ENCODE peak calls at places on chromosomes 3 and 15, in six cellular contexts. B, O, P, J, F and Y are unnamed samples.

GRCh38 chr15:60793656-60794055 is 314.7 kb upstream of the ICE2 start:
- DNase-seq in B (no peak), O (no peak), P (no peak), J (no peak), F (no peak), Y (no peak)

GRCh38 chr3:186815490-186815889 is 9.2 kb upstream of the RFC4 start:
- DNase-seq in B (peak), O (no peak), P (peak), J (peak), F (no peak), Y (no peak)

GRCh38 chr15:28886431-28887343 is 913 bp downstream of the APBA2 start:
- DNase-seq in B (peak), O (no peak), P (no peak), J (no peak), F (no peak), Y (no peak)

GRCh38 chr3:197428117-197428761 is 127.5 kb downstream of the BDH1 start:
- DNase-seq in B (peak), O (no peak), P (peak), J (no peak), F (no peak), Y (no peak)

GRCh38 chr15:40103124-40103858 is 5.4 kb downstream of the BMF start:
- DNase-seq in B (peak), O (no peak), P (peak), J (peak), F (no peak), Y (peak)

GRCh38 chr3:14768881-14769280 is 49.9 kb upstream of the FGD5 start:
- DNase-seq in B (no peak), O (no peak), P (no peak), J (no peak), F (no peak), Y (no peak)

GRCh38 chr15:41476416-41477048 is 17.1 kb upstream of the ITPKA start:
- DNase-seq in B (no peak), O (no peak), P (peak), J (no peak), F (no peak), Y (no peak)

GRCh38 chr3:13229291-13229949 is 156.2 kb upstream of the IQSEC1 start:
- DNase-seq in B (no peak), O (no peak), P (peak), J (peak), F (peak), Y (peak)

GRCh38 chr3:37922721-37923575 is 61.3 kb downstream of the CTDSPL start:
- DNase-seq in B (peak), O (no peak), P (peak), J (no peak), F (no peak), Y (no peak)

GRCh38 chr15:88764448-88764847 is 38.8 kb upstream of the ACAN start:
- DNase-seq in B (no peak), O (no peak), P (no peak), J (no peak), F (no peak), Y (no peak)

GRCh38 chr3:143726727-143727126 is 121.5 kb downstream of the SLC9A9 start:
- DNase-seq in B (no peak), O (no peak), P (no peak), J (no peak), F (no peak), Y (no peak)

GRCh38 chr15:73856458-73857192 is 16.7 kb upstream of the TBC1D21 start:
- DNase-seq in B (no peak), O (no peak), P (no peak), J (no peak), F (no peak), Y (peak)

GRCh38 chr3:142595581-142595950 is 627 bp upstream of the PLS1 start:
- DNase-seq in B (peak), O (no peak), P (peak), J (peak), F (no peak), Y (no peak)

GRCh38 chr3:62113092-62113491 is 260.3 kb downstream of the FEZF2 start:
- DNase-seq in B (no peak), O (no peak), P (no peak), J (no peak), F (no peak), Y (no peak)

GRCh38 chr3:123984957-123985356 is 7.0 kb downstream of the ROPN1 start:
- DNase-seq in B (no peak), O (no peak), P (no peak), J (no peak), F (no peak), Y (no peak)

GRCh38 chr3:138642927-138643253 is 34.3 kb downstream of the FAIM start:
- DNase-seq in B (no peak), O (no peak), P (no peak), J (no peak), F (no peak), Y (no peak)

GRCh38 chr3:194395767-194396527 is 3.1 kb downstream of the GP5 start:
- DNase-seq in B (peak), O (no peak), P (peak), J (no peak), F (no peak), Y (peak)

GRCh38 chr3:4814904-4815574 is 164.2 kb upstream of the BHLHE40 start:
- DNase-seq in B (no peak), O (no peak), P (no peak), J (no peak), F (no peak), Y (no peak)

GRCh38 chr3:18100126-18100525 is 325.0 kb downstream of the SATB1 start:
- DNase-seq in B (no peak), O (no peak), P (peak), J (no peak), F (no peak), Y (no peak)

GRCh38 chr3:186070123-186070522 is 38.8 kb downstream of the ETV5 start:
- DNase-seq in B (no peak), O (no peak), P (no peak), J (no peak), F (no peak), Y (no peak)

GRCh38 chr3:48416091-48416505 is 13.8 kb downstream of the PLXNB1 start:
- DNase-seq in B (no peak), O (no peak), P (no peak), J (no peak), F (no peak), Y (no peak)

GRCh38 chr3:170277833-170278586 is 55.8 kb downstream of the PRKCI start:
- DNase-seq in B (peak), O (no peak), P (no peak), J (no peak), F (no peak), Y (no peak)

GRCh38 chr3:184691397-184692131 is 20.3 kb downstream of the MAGEF1 start:
- DNase-seq in B (no peak), O (no peak), P (peak), J (no peak), F (no peak), Y (no peak)

GRCh38 chr15:45710657-45711056 is 75.8 kb downstream of the SQOR start:
- DNase-seq in B (peak), O (no peak), P (no peak), J (no peak), F (no peak), Y (no peak)

GRCh38 chr3:40024526-40024925 is 215.1 kb downstream of the MYRIP start:
- DNase-seq in B (no peak), O (no peak), P (no peak), J (no peak), F (no peak), Y (no peak)

GRCh38 chr3:13081603-13082360 is 8.6 kb upstream of the IQSEC1 start:
- DNase-seq in B (no peak), O (no peak), P (no peak), J (no peak), F (no peak), Y (no peak)

GRCh38 chr15:37720267-37720666 is 214.2 kb upstream of the TMCO5A start:
- DNase-seq in B (no peak), O (no peak), P (no peak), J (no peak), F (no peak), Y (no peak)
- H3K14ac ChIP-seq in B (no peak), O (no peak), P (no peak), J (no peak), F (no peak), Y (no peak)

GRCh38 chr3:179528786-179529185 is 33.9 kb upstream of the ACTL6A start:
- DNase-seq in B (peak), O (no peak), P (peak), J (no peak), F (no peak), Y (no peak)

GRCh38 chr3:179526482-179526881 is 36.2 kb upstream of the ACTL6A start:
- DNase-seq in B (no peak), O (no peak), P (peak), J (no peak), F (no peak), Y (no peak)

GRCh38 chr3:179526989-179527391 is 35.7 kb upstream of the ACTL6A start:
- DNase-seq in B (peak), O (peak), P (peak), J (no peak), F (peak), Y (peak)
- H3K18ac ChIP-seq in B (peak), O (no peak), P (peak), J (no peak), F (peak), Y (peak)

DNA sequence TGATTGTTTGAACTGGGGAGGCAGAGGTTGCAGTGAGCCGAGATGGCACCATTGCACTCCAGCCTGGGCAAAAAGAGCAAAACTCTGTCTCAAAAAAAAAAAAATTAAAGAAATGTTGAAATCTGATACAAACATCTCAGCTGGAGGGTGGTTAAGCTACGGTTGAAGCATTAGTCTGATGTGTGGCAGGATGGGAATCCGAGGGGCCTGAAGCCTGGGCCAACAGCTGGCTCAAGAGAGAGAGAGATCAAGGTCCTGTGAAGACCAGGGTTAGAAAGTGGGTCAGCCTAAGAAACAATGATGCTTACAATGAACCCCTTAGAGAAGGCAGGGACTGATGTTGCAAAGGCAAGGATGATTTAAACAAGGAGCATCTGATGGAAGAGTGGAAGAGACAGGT is 69.8 kb downstream of the CD200R1L start:
- DNase-seq in B (no peak), O (no peak), P (peak), J (no peak), F (no peak), Y (no peak)
- H3K14ac ChIP-seq in B (no peak), O (no peak), P (peak), J (no peak), F (no peak), Y (no peak)

GRCh38 chr3:2657971-2658370 is 452.2 kb downstream of the IL5RA start:
- DNase-seq in B (no peak), O (no peak), P (no peak), J (no peak), F (no peak), Y (peak)
- H3K18ac ChIP-seq in B (peak), O (no peak), P (peak), J (no peak), F (no peak), Y (no peak)

GRCh38 chr3:77873599-77873998 is 833.7 kb downstream of the ROBO2 start:
- DNase-seq in B (no peak), O (no peak), P (no peak), J (no peak), F (no peak), Y (no peak)
- H3K14ac ChIP-seq in B (no peak), O (no peak), P (no peak), J (no peak), F (no peak), Y (no peak)

DNA sequence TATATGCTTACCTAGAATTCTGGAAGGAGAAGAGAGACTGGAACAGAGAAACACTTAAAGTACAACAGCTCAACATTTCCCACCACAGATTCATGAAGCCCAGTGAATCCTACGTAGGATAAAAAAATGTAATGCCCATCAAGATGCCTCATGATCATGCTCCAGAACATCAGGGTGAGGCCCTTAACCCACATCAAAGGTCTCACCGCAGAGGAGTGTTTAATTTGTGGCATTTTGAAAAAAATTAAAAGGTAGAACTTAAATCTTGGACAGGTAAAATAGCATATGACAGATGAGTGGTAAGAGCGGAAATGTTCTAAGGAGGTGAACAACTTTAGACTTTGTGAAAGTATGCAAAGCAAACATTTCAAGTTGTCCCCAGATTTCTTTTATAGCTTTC is 9.7 kb upstream of the SLC6A20 start:
- DNase-seq in B (no peak), O (no peak), P (no peak), J (no peak), F (no peak), Y (no peak)
- H3K18ac ChIP-seq in B (no peak), O (no peak), P (no peak), J (no peak), F (no peak), Y (no peak)

GRCh38 chr15:98282656-98283332 is 322.3 kb downstream of the ARRDC4 start:
- DNase-seq in B (no peak), O (no peak), P (no peak), J (no peak), F (no peak), Y (no peak)

GRCh38 chr15:98286200-98286599 is 325.7 kb downstream of the ARRDC4 start:
- DNase-seq in B (no peak), O (no peak), P (no peak), J (no peak), F (no peak), Y (no peak)

GRCh38 chr15:98280576-98280975 is 320.1 kb downstream of the ARRDC4 start:
- DNase-seq in B (no peak), O (no peak), P (no peak), J (no peak), F (no peak), Y (no peak)

GRCh38 chr15:98277602-98278001 is 317.1 kb downstream of the ARRDC4 start:
- DNase-seq in B (no peak), O (no peak), P (no peak), J (no peak), F (no peak), Y (no peak)

GRCh38 chr15:98281130-98281529 is 320.6 kb downstream of the ARRDC4 start:
- DNase-seq in B (no peak), O (no peak), P (no peak), J (no peak), F (no peak), Y (no peak)
- H3K14ac ChIP-seq in B (no peak), O (no peak), P (no peak), J (no peak), F (no peak), Y (no peak)

GRCh38 chr3:46576386-46576785 is 10.3 kb upstream of the LRRC2 start:
- DNase-seq in B (no peak), O (no peak), P (no peak), J (no peak), F (no peak), Y (no peak)

GRCh38 chr3:46574263-46574662 is 8.2 kb upstream of the LRRC2 start:
- DNase-seq in B (no peak), O (no peak), P (no peak), J (no peak), F (peak), Y (peak)

GRCh38 chr3:46575577-46576222 is 9.6 kb upstream of the LRRC2 start:
- DNase-seq in B (no peak), O (no peak), P (no peak), J (no peak), F (no peak), Y (peak)

GRCh38 chr3:46573701-46574100 is 7.6 kb upstream of the LRRC2 start:
- DNase-seq in B (no peak), O (no peak), P (no peak), J (no peak), F (no peak), Y (peak)

DNA sequence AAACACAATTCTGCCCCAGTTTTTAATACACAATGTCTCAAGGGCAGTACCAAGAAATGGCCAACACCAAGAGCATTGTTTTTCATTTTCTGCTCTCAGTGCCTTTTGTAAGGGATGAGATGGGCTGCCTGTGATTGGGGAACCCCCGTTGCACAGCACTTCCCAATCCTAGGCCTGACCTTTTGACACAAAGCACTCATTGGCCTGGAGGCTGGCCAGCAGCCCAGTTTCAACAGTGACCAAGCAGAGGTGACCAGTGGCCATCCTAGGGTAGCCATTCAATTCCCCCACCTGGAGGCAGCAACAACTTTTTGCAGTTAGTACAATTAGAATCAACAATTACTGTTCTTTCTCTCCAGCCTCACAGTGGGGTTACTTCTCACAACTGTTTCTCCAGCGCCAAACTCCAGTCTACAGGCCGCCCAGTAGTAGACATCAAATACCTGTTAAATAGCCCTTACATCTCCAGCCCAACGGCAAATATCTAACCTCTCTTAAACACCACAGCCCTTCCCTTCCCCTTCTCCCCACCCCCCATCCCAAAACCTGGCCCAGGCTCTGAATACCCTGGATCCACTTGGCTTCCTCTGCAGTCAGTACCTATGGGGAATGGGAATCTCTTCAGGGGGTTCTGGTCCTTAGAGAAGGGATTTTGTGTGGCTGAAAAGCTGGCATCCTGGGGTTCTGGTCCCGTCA is 8.9 kb upstream of the LRRC2 start:
- DNase-seq in B (no peak), O (no peak), P (no peak), J (no peak), F (no peak), Y (peak)
- H3K18ac ChIP-seq in B (no peak), O (no peak), P (no peak), J (no peak), F (peak), Y (peak)